ENCODE peak calls at places on chromosomes 7 and 10, in four cellular contexts. F, P, W and D are unnamed samples.

GRCh38 chr10:119233821-119234220 is 26.4 kb downstream of the GRK5 start:
- DNase-seq in F (no peak), P (no peak), W (no peak), D (no peak)

GRCh38 chr10:79203833-79204232 is 135.1 kb downstream of the ZMIZ1 start:
- DNase-seq in F (no peak), P (no peak), W (no peak), D (no peak)

GRCh38 chr7:19964198-19964597 is 190.8 kb upstream of the TMEM196 start:
- DNase-seq in F (no peak), P (no peak), W (no peak), D (no peak)

GRCh38 chr7:155382802-155383171 is 75.1 kb upstream of the EN2 start:
- DNase-seq in F (no peak), P (no peak), W (no peak), D (no peak)

GRCh38 chr10:97708976-97709745 is 4.4 kb upstream of the MARVELD1 start:
- DNase-seq in F (peak; percentile 42), P (no peak), W (no peak), D (peak; percentile 81)

GRCh38 chr10:58070964-58071363 is 196.7 kb downstream of the IPMK start:
- DNase-seq in F (no peak), P (no peak), W (no peak), D (no peak)

GRCh38 chr10:75910032-75910431 is 478.6 kb downstream of the LRMDA start:
- DNase-seq in F (no peak), P (no peak), W (no peak), D (peak; percentile 1)

GRCh38 chr7:91230100-91230499 is 34.1 kb upstream of the FZD1 start:
- DNase-seq in F (no peak), P (no peak), W (no peak), D (no peak)

GRCh38 chr7:101244385-101245146 is at the start of gene FIS1:
- DNase-seq in F (peak; percentile 94), P (peak; percentile 63), W (peak; percentile 98), D (peak; percentile 94)

GRCh38 chr7:29344334-29344978 is 149.9 kb downstream of the CHN2 start:
- DNase-seq in F (no peak), P (no peak), W (no peak), D (no peak)

GRCh38 chr10:85602306-85602705 is 764.3 kb downstream of the GRID1 start:
- DNase-seq in F (no peak), P (no peak), W (peak; percentile 60), D (no peak)

GRCh38 chr7:115097175-115097671 is 175.3 kb downstream of the MDFIC start:
- DNase-seq in F (no peak), P (no peak), W (no peak), D (no peak)

GRCh38 chr7:90180011-90180585 is 25.8 kb downstream of the STEAP1 start:
- DNase-seq in F (no peak), P (no peak), W (no peak), D (no peak)

GRCh38 chr7:127678947-127679346 is 27.0 kb downstream of the SND1 start:
- DNase-seq in F (no peak), P (no peak), W (no peak), D (no peak)

GRCh38 chr10:22148956-22149355 is 68.9 kb downstream of the EBLN1 start:
- DNase-seq in F (no peak), P (no peak), W (no peak), D (no peak)

GRCh38 chr7:47719675-47720074 is 137.8 kb upstream of the TNS3 start:
- DNase-seq in F (no peak), P (no peak), W (no peak), D (no peak)

GRCh38 chr7:55498142-55498541 is 74.2 kb downstream of the VOPP1 start:
- DNase-seq in F (no peak), P (no peak), W (no peak), D (no peak)

GRCh38 chr10:46308666-46309450 is 22.1 kb downstream of the ANTXRL start:
- DNase-seq in F (no peak), P (no peak), W (no peak), D (no peak)

GRCh38 chr7:16660702-16661464 is 14.9 kb downstream of the BZW2 start:
- DNase-seq in F (no peak), P (no peak), W (no peak), D (peak; percentile 46)

GRCh38 chr7:99325597-99326407 is at the start of gene ARPC1A:
- DNase-seq in F (peak; percentile 94), P (peak; percentile 64), W (peak; percentile 99), D (peak; percentile 95)

GRCh38 chr7:1097120-1097504 is 9.2 kb downstream of the GPER1 start:
- DNase-seq in F (no peak), P (no peak), W (no peak), D (no peak)

GRCh38 chr7:2452074-2452507 is 24.1 kb downstream of the GRIFIN start:
- DNase-seq in F (no peak), P (no peak), W (peak; percentile 61), D (no peak)

GRCh38 chr10:110413049-110413783 is 84.5 kb upstream of the DUSP5 start:
- DNase-seq in F (no peak), P (no peak), W (no peak), D (no peak)

GRCh38 chr10:61410353-61410752 is 42.8 kb downstream of the TMEM26 start:
- DNase-seq in F (no peak), P (no peak), W (no peak), D (no peak)

GRCh38 chr7:107999814-108000560 is 3.0 kb downstream of the LAMB1 start:
- DNase-seq in F (no peak), P (no peak), W (no peak), D (no peak)